ENCODE peak calls at places on chromosomes 5 and 9, in ten cellular contexts. H is BJ; B is putamen; Y is mesendoderm; C is stomach; G is stimulated activated CD8-positive, alpha-beta memory T cell treated with anti-CD3 and anti-CD28 coated beads, Interleukin-15, amount 100 ng/mL, for 4 hours; E is lower lobe of right lung; Z is frontal cortex; V is T1000; I is progenitor cell of endocrine pancreas. F is an unnamed sample.

GRCh38 chr5:120528609-120529008 is 64.5 kb downstream of the PRR16 start:
- DNase-seq in H (no peak), B (no peak), Y (no peak), C (no peak), G (no peak), E (no peak), Z (no peak), V (no peak), I (no peak), F (no peak)

GRCh38 chr5:77295863-77296378 is 85.4 kb downstream of the PDE8B start:
- DNase-seq in H (no peak), B (no peak), Y (no peak), C (no peak), G (no peak), E (no peak), Z (no peak), V (no peak), I (no peak), F (no peak)

GRCh38 chr5:4868140-4868735 is 271.9 kb upstream of the ADAMTS16 start:
- DNase-seq in H (no peak), B (peak), Y (peak), C (peak), G (no peak), E (peak), Z (peak), V (peak), I (peak), F (peak)

GRCh38 chr5:95283761-95284511 is 958 bp downstream of the MCTP1 start:
- DNase-seq in H (no peak), B (peak), Y (peak), C (peak), G (no peak), E (peak), Z (peak), V (peak), I (peak), F (peak)

GRCh38 chr5:5941486-5941885 is 436.9 kb downstream of the MED10 start:
- DNase-seq in H (no peak), B (no peak), Y (no peak), C (no peak), G (no peak), E (no peak), Z (no peak), V (no peak), I (no peak), F (no peak)

GRCh38 chr5:164504141-164504772 is 998.8 kb downstream of the MAT2B start:
- DNase-seq in H (no peak), B (peak), Y (peak), C (peak), G (no peak), E (no peak), Z (no peak), V (peak), I (peak), F (no peak)

GRCh38 chr5:145847499-145848497 is 12.7 kb upstream of the PRELID2 start:
- DNase-seq in H (no peak), B (no peak), Y (no peak), C (no peak), G (no peak), E (no peak), Z (no peak), V (no peak), I (no peak), F (no peak)

GRCh38 chr5:41763096-41763495 is 107.1 kb downstream of the OXCT1 start:
- DNase-seq in H (peak), B (no peak), Y (no peak), C (no peak), G (no peak), E (no peak), Z (no peak), V (no peak), I (no peak), F (no peak)

GRCh38 chr9:136364369-136364748 is 815 bp upstream of the DNLZ start:
- DNase-seq in H (no peak), B (no peak), Y (no peak), C (no peak), G (no peak), E (no peak), Z (no peak), V (no peak), I (no peak), F (no peak)

GRCh38 chr9:93468763-93469456 is 15.5 kb upstream of the FAM120AOS start:
- DNase-seq in H (peak), B (no peak), Y (peak), C (no peak), G (no peak), E (no peak), Z (no peak), V (no peak), I (no peak), F (no peak)

GRCh38 chr5:150901446-150901845 is 3.3 kb downstream of the ZNF300 start:
- DNase-seq in H (no peak), B (no peak), Y (no peak), C (no peak), G (no peak), E (no peak), Z (no peak), V (no peak), I (no peak), F (no peak)

GRCh38 chr5:6732634-6733410 is 19.6 kb downstream of the TENT4A start:
- DNase-seq in H (no peak), B (no peak), Y (no peak), C (no peak), G (no peak), E (no peak), Z (no peak), V (peak), I (no peak), F (no peak)

GRCh38 chr5:179895861-179896260 is 11.8 kb downstream of the TBC1D9B start:
- DNase-seq in H (no peak), B (no peak), Y (no peak), C (no peak), G (no peak), E (no peak), Z (no peak), V (no peak), I (no peak), F (no peak)

GRCh38 chr5:76982450-76982849 is 29.6 kb downstream of the CRHBP start:
- DNase-seq in H (no peak), B (no peak), Y (no peak), C (no peak), G (no peak), E (no peak), Z (no peak), V (no peak), I (no peak), F (no peak)

GRCh38 chr5:173974688-173975239 is 14.2 kb upstream of the C5orf47 start:
- DNase-seq in H (no peak), B (no peak), Y (no peak), C (no peak), G (no peak), E (no peak), Z (no peak), V (no peak), I (no peak), F (no peak)

GRCh38 chr5:14110196-14110595 is 32.9 kb upstream of the TRIO start:
- DNase-seq in H (no peak), B (no peak), Y (no peak), C (no peak), G (no peak), E (no peak), Z (no peak), V (no peak), I (no peak), F (no peak)

GRCh38 chr5:177609076-177610059 is 9.4 kb downstream of the B4GALT7 start:
- DNase-seq in H (no peak), B (no peak), Y (no peak), C (no peak), G (no peak), E (no peak), Z (no peak), V (no peak), I (no peak), F (no peak)

F was measured in activated effector memory CD4-positive, alpha-beta T cell treated with anti-CD3 and anti-CD28 coated beads, Interleukin-2, amount 50 U/mL, for 16 hours.